ENCODE peak calls at places on chromosomes 6 and 20, in ten cellular contexts. K is progenitor cell of endocrine pancreas, A is GM20000, L is GM13976, H is glutamatergic neuron, W is DND-41, E is AG10803, B is fibroblast of mammary gland, I is astrocyte of the cerebellum, T is A549. D is an unnamed sample.

GRCh38 chr6:44650947-44651346 is 263.4 kb downstream of the CDC5L start:
- DNase-seq in I (no peak), E (peak; percentile 60), K (no peak), L (no peak), A (no peak), B (no peak), T (no peak), W (no peak), H (no peak), D (no peak)

GRCh38 chr6:42781811-42782688 is at the start of gene BICRAL:
- DNase-seq in B (peak; percentile 86), K (peak; percentile 46), L (peak; percentile 72), T (peak; percentile 57), W (peak; percentile 63), H (peak; percentile 78), I (peak; percentile 66), E (peak; percentile 82), A (peak; percentile 79), D (peak; percentile 44)

GRCh38 chr6:89034586-89035251 is 45.8 kb upstream of the PNRC1 start:
- DNase-seq in B (peak; percentile 99), H (no peak), E (peak; percentile 90), W (no peak), L (no peak), K (no peak), T (no peak), A (no peak), I (no peak), D (no peak)

GRCh38 chr6:157227202-157228166 is 95.8 kb downstream of the TMEM242 start:
- DNase-seq in L (no peak), E (no peak), H (no peak), K (no peak), W (peak; percentile 23), B (peak; percentile 41), A (no peak), T (peak; percentile 27), I (no peak), D (no peak)

GRCh38 chr20:9514461-9515210 is at the start of gene LAMP5:
- DNase-seq in W (no peak), K (peak; percentile 45), H (peak; percentile 59), I (no peak), A (no peak), L (no peak), B (peak; percentile 19), T (no peak), E (peak; percentile 11), D (peak; percentile 82)

GRCh38 chr6:26660096-26660425 is 515 bp upstream of the ZNF322 start:
- DNase-seq in L (peak; percentile 63), I (peak; percentile 3), E (no peak), H (no peak), B (peak; percentile 25), A (peak; percentile 55), K (no peak), T (peak; percentile 40), W (no peak), D (no peak)

GRCh38 chr6:158174514-158174913 is 6.4 kb downstream of the GTF2H5 start:
- DNase-seq in B (peak; percentile 94), E (peak; percentile 99), I (peak; percentile 98), W (no peak), A (no peak), T (no peak), L (no peak), H (no peak), K (no peak), D (no peak)

GRCh38 chr6:138948780-138949179 is 39.3 kb downstream of the REPS1 start:
- DNase-seq in W (no peak), H (no peak), T (no peak), L (no peak), K (no peak), B (no peak), E (no peak), I (no peak), A (no peak), D (no peak)

GRCh38 chr6:145074805-145075204 is 660.5 kb downstream of the EPM2A start:
- DNase-seq in H (no peak), T (no peak), I (no peak), B (no peak), A (no peak), W (no peak), E (no peak), K (no peak), L (no peak), D (no peak)

GRCh38 chr6:145073811-145074210 is 661.5 kb downstream of the EPM2A start:
- DNase-seq in L (no peak), E (peak; percentile 20), T (no peak), I (no peak), W (no peak), K (no peak), H (no peak), A (no peak), B (no peak), D (no peak)

GRCh38 chr6:145076110-145076841 is 659.0 kb downstream of the EPM2A start:
- DNase-seq in L (no peak), E (no peak), A (no peak), B (no peak), T (no peak), H (no peak), W (no peak), I (no peak), K (no peak), D (no peak)

GRCh38 chr6:145077382-145077781 is 657.9 kb downstream of the EPM2A start:
- DNase-seq in K (no peak), B (no peak), L (no peak), T (no peak), H (no peak), A (no peak), I (no peak), E (no peak), W (no peak), D (no peak)

DNA sequence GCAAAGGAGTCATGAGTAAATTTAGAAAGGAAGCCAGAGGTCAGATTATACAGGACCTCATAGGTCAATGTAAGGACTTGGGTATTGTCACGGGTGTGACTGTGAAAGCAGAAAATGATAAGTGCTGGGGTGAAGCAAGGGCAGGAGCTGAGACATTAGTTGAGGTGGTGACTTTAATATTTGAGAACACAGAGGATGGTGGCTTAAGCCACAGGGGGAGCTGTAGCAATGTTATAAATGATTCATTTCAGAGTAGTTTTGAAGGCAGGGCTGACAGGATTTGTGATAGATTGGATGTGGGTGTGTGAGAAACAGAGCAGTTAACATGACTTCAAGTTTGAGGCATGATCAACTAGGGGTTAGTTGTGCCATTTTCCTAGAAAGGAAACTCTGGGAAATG is 659.9 kb downstream of the EPM2A start:
- DNase-seq in W (no peak), K (no peak), L (no peak), E (no peak), H (no peak), T (no peak), I (no peak), B (no peak), A (no peak), D (no peak)
- TF ChIP-seq CTCF in W (no peak), K (peak; percentile 26), L (no peak), E (no peak), H (no peak), T (no peak), I (no peak), B (no peak), A (no peak), D (no peak)

DNA sequence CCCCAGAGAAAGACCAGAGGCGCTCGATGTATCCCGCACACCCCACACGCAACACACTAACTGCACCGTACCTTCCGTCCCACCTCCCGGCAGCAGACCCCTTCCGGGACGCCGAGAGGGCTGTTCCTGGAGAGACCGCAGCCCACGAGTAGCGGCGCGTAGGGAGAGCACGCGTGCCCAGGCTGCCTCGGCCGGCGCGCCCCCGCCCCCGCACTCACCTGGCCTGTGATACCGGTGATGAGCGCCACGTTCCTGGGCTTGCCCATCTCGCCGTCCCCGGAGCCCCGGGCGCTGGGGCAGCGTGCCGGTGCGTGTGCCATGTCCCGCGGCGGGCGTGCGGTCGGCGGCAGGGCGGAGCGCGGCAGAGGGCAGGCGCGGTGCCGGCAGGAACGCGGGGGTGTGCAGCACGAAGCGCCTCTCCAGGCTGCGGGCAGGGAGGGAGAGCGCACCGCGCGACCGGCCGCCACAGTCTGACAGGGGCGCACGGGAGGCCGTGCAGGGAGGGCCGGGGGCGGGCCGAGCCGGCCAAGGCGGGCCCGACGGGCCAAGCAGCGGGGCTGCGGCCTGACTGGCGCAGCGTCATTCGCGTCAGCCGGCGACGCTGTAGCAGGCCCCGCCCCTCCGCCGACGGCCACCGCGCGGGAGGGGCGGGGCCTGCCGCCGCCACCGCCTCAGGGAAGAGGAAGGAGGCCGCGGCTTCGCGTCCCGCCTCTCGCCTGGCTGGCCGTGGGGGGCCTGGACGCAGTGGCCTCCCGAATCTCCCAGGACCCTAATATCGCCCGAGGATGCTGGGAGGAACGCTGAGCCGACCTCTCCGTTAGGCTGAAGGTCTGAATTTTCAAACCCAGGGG is at the start of gene GMDS:
- DNase-seq in E (peak; percentile 85), L (peak; percentile 98), A (peak; percentile 99), H (peak; percentile 87), K (peak; percentile 74), T (peak; percentile 77), W (peak; percentile 85), I (peak; percentile 62), B (peak; percentile 84), D (peak; percentile 81)
- TF ChIP-seq CTCF in E (no peak), L (no peak), A (no peak), H (no peak), K (no peak), T (no peak), W (no peak), I (no peak), B (no peak), D (no peak)

GRCh38 chr6:8889514-8889913 is 454.2 kb upstream of the SLC35B3 start:
- DNase-seq in K (no peak), I (no peak), B (no peak), W (no peak), H (no peak), L (no peak), T (no peak), A (no peak), E (no peak), D (no peak)

DNA sequence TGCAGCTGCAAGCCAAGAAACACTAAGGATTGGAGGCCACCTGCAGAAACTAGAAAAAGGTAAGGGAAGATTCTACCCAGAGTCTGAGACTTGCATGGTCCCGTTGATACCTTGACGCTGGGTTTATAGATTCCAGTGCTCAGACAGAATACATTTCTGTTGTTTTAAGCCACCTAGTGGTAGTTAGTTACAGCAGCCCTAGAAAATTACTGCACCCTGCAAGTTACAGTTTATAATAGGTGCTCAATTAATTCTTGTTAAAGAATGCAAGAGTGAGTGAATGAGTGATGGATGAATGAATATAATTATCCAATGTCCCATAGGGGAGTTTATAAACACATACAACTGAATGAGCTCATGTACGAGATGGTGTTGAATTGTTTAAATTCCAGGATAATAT is 453.1 kb upstream of the SLC35B3 start:
- DNase-seq in L (peak; percentile 24), B (no peak), H (no peak), T (no peak), I (no peak), K (no peak), A (peak; percentile 25), W (no peak), E (no peak), D (no peak)
- TF ChIP-seq CTCF in L (no peak), B (peak; percentile 11), H (peak; percentile 59), T (no peak), I (peak; percentile 25), K (peak; percentile 37), A (peak; percentile 17), W (peak; percentile 45), E (peak; percentile 6), D (no peak)

DNA sequence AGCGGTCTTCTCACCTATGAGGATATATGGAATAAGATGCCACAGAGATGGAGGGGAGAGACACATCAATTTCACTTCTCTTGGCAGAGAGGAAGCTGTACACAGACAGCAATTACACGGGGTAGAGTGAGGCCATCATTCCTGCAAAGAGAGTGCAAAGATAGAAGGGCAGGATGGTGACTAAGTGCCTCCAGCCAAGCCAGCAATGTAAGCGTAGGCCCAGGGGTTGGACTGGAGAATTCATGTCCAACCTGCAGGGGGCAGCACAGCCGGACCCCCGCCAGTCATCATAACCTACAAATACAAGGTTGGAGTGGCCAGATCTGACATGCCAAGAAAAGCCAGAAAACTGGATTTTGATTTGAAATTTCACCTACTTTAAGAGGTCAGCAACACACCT is 56.3 kb downstream of the NRN1 start:
- DNase-seq in B (peak; percentile 38), L (no peak), E (peak; percentile 29), T (no peak), I (no peak), W (no peak), H (peak; percentile 60), A (peak; percentile 34), K (no peak), D (peak; percentile 66)
- TF ChIP-seq CTCF in B (peak; percentile 42), L (peak; percentile 46), E (peak; percentile 36), T (peak; percentile 11), I (peak; percentile 58), W (peak; percentile 54), H (peak; percentile 74), A (peak; percentile 37), K (peak; percentile 60), D (peak; percentile 75)